ENCODE peak calls at places on chromosome 5, in four cellular contexts. U, F, V and Q are unnamed samples.

GRCh38 chr5:65190328-65191053 is 291.2 kb downstream of the ADAMTS6 start:
- DNase-seq in U (no peak), F (no peak), V (no peak), Q (no peak)

GRCh38 chr5:92713361-92713875 is 867.6 kb downstream of the NR2F1-AS1 start:
- DNase-seq in F (no peak), U (no peak), V (no peak), Q (no peak)

GRCh38 chr5:23269981-23270380 is 237.4 kb upstream of the PRDM9 start:
- DNase-seq in F (no peak), U (no peak), V (no peak), Q (no peak)

GRCh38 chr5:38433160-38433861 is 123.1 kb downstream of the LIFR start:
- DNase-seq in V (no peak), F (peak), U (no peak), Q (no peak)

GRCh38 chr5:102611312-102611711 is 112.5 kb upstream of the SLCO6A1 start:
- DNase-seq in V (no peak), U (no peak), F (no peak), Q (no peak)

GRCh38 chr5:80368666-80369270 is 39.1 kb upstream of the ZFYVE16 start:
- DNase-seq in V (no peak), U (no peak), F (no peak), Q (no peak)

GRCh38 chr5:112957970-112958773 is 18.4 kb upstream of the DCP2 start:
- DNase-seq in U (no peak), F (peak), V (no peak), Q (no peak)

GRCh38 chr5:67209141-67209771 is 12.7 kb upstream of the CD180 start:
- DNase-seq in F (peak), V (no peak), U (peak), Q (no peak)

GRCh38 chr5:149803641-149804468 is 73.7 kb downstream of the PPARGC1B start:
- DNase-seq in U (no peak), F (no peak), V (no peak), Q (no peak)

GRCh38 chr5:53053364-53053763 is 56.2 kb downstream of the MOCS2 start:
- DNase-seq in F (no peak), U (no peak), V (no peak), Q (no peak)

GRCh38 chr5:76604838-76605237 is 18.4 kb downstream of the F2RL2 start:
- DNase-seq in V (no peak), U (no peak), F (peak), Q (no peak)

GRCh38 chr5:136963521-136963920 is 535.6 kb downstream of the SPOCK1 start:
- DNase-seq in U (no peak), V (no peak), F (no peak), Q (no peak)

GRCh38 chr5:178371362-178372090 is 138.9 kb upstream of the PHYKPL start:
- DNase-seq in U (no peak), F (no peak), V (no peak), Q (no peak)

GRCh38 chr5:167853421-167853820 is 438.0 kb upstream of the WWC1 start:
- DNase-seq in V (no peak), F (no peak), U (no peak), Q (no peak)

GRCh38 chr5:173352366-173353069 is 24.3 kb upstream of the STC2 start:
- DNase-seq in F (no peak), U (no peak), V (no peak), Q (no peak)

GRCh38 chr5:157819502-157820125 is 39.3 kb downstream of the CLINT1 start:
- DNase-seq in U (no peak), V (no peak), F (no peak), Q (no peak)

GRCh38 chr5:126139086-126139485 is 284.1 kb upstream of the GRAMD2B start:
- DNase-seq in F (no peak), V (no peak), U (no peak), Q (no peak)

GRCh38 chr5:181167814-181168488 is 20.6 kb downstream of the OR2V2 start:
- DNase-seq in F (peak), U (peak), V (no peak), Q (no peak)

GRCh38 chr5:157172408-157172807 is 6.3 kb upstream of the GARIN3 start:
- DNase-seq in U (peak), V (no peak), F (no peak), Q (no peak)

GRCh38 chr5:130532786-130533185 is 628.5 kb downstream of the CHSY3 start:
- DNase-seq in V (no peak), F (no peak), U (no peak), Q (no peak)

GRCh38 chr5:154858972-154859950 is 834 bp downstream of the CNOT8 start:
- DNase-seq in U (no peak), F (peak), V (no peak), Q (no peak)

GRCh38 chr5:142978252-142978651 is 208.1 kb downstream of the ARHGAP26 start:
- DNase-seq in F (no peak), U (no peak), V (no peak), Q (no peak)

GRCh38 chr5:142978726-142979125 is 208.5 kb downstream of the ARHGAP26 start:
- DNase-seq in V (no peak), U (no peak), F (no peak), Q (no peak)

GRCh38 chr5:142977363-142978051 is 207.3 kb downstream of the ARHGAP26 start:
- DNase-seq in V (no peak), F (no peak), U (peak), Q (no peak)

GRCh38 chr5:142974449-142974848 is 204.3 kb downstream of the ARHGAP26 start:
- DNase-seq in F (no peak), U (no peak), V (no peak), Q (no peak)

DNA sequence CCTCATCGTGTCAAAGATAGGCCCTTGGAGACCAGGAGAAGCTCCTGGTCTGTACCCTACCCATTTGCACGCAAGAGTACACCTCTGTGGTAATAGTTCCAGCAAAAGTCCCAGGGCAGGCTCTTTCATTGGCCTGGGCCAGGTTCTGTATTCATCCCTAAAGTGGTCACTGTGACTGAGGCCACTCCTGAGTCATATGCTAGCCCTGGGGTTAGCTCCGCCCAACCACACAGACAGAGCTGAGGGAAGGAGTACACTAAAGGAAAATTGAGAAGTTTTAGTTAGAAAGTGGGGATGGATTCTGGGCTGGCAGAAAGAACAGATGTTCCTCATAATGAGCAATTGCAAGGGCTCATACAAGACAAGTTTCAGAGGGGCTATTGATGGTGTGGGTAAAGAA is 206.7 kb downstream of the ARHGAP26 start:
- DNase-seq in F (no peak), U (no peak), V (no peak), Q (no peak)
- H3K27ac ChIP-seq in F (no peak), U (no peak), V (no peak), Q (no peak)

GRCh38 chr5:372911-373709 is 51.6 kb downstream of the AHRR start:
- DNase-seq in U (no peak), F (no peak), V (no peak), Q (no peak)
- H3K27ac ChIP-seq in U (no peak), F (peak), V (peak), Q (no peak)

GRCh38 chr5:140220032-140220697 is 45.2 kb downstream of the CYSTM1 start:
- DNase-seq in V (no peak), U (no peak), F (no peak), Q (no peak)
- H3K27ac ChIP-seq in V (no peak), U (no peak), F (peak), Q (no peak)

GRCh38 chr5:78511116-78511906 is 137.3 kb downstream of the LHFPL2 start:
- DNase-seq in U (no peak), F (no peak), V (no peak), Q (no peak)
- H3K27ac ChIP-seq in U (no peak), F (no peak), V (peak), Q (peak)

GRCh38 chr5:6856658-6857057 is 143.4 kb downstream of the TENT4A start:
- DNase-seq in V (no peak), F (no peak), U (no peak), Q (no peak)
- H3K27ac ChIP-seq in V (no peak), F (no peak), U (no peak), Q (no peak)

DNA sequence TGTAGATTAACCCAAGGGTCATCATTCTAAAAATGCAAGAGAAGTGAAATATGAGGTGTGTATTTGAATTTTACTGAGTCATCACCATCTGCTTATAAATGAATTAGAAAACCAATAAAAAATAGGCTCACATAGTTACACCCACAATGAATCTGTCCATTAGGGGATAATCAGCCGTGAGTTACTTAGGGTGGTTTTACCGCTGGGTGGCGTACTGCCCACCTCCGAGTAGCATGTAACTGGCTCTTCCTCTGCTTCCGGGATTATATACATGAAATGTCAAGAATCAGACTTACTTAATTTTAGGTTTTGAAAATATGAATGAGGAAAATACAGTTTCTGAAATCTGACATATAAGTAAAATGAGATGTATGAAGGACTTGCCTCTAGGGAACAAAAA is 332.9 kb upstream of the CCNG1 start:
- DNase-seq in U (no peak), V (no peak), F (no peak), Q (no peak)
- H3K27ac ChIP-seq in U (no peak), V (no peak), F (no peak), Q (no peak)

GRCh38 chr5:132487095-132487428 is 3.5 kb downstream of the IRF1 start:
- DNase-seq in F (no peak), V (no peak), U (no peak), Q (no peak)

GRCh38 chr5:132488590-132488989 is 2.0 kb downstream of the IRF1 start:
- DNase-seq in V (no peak), U (no peak), F (peak), Q (no peak)

GRCh38 chr5:132487841-132488555 is 2.6 kb downstream of the IRF1 start:
- DNase-seq in U (no peak), V (no peak), F (peak), Q (no peak)

GRCh38 chr5:132485641-132486317 is 4.8 kb downstream of the IRF1 start:
- DNase-seq in F (no peak), U (no peak), V (no peak), Q (no peak)

DNA sequence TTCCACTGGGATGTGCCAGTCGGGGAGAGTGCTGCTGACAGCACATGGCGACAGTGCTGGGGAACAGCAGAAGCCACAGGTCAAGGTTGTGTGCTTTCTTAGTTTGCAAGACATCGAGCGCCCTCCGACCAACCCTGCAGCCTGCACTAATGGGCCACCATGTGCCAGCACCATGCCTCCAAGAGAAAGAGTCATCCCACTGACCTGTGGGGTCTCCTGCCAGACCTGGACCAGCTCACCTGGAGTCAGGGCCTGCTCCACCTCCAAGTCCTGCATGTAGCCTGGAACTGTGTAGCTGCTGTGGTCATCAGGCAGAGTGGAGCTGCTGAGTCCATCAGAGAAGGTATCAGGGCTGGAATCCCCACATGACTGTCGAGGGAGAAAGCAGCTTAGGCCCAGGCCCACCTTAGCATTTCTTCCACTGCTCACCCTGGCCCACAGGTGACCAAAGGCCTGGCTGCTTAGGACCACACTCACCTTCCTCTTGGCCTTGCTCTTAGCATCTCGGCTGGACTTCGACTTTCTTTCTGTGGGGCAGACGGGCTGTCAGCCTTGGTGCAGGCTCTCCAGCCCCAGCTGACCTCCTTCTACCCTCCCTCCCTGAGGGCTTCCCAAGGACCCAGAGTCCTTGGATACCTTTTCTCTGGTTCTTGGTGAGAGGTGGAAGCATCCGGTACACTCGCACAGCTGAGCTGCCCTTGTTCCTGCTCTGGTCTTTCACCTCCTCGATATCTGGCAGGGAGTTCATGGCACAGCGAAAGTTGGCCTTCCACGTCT is 4.1 kb downstream of the IRF1 start:
- DNase-seq in F (no peak), U (no peak), V (no peak), Q (no peak)
- H3K27ac ChIP-seq in F (no peak), U (peak), V (peak), Q (no peak)